ENCODE peak calls at places on chromosomes 3 and 15, in four cellular contexts. P is K562, I is H1, T is HepG2. B is an unnamed sample.

GRCh38 chr3:178304758-178305157 is 231.5 kb upstream of the KCNMB2 start:
- DNase-seq in T (no peak), P (no peak), I (no peak), B (no peak)

GRCh38 chr15:78995921-78996780 is 51.3 kb upstream of the CTSH start:
- DNase-seq in I (no peak), P (no peak), T (no peak), B (no peak)

GRCh38 chr15:68818088-68818670 is 2.5 kb downstream of the ANP32A start:
- DNase-seq in I (peak), P (peak), T (peak), B (peak)

GRCh38 chr3:71251156-71251775 is 332.3 kb downstream of the FOXP1 start:
- DNase-seq in T (peak), P (no peak), I (no peak), B (no peak)

GRCh38 chr3:142022381-142022780 is 127.0 kb downstream of the TFDP2 start:
- DNase-seq in P (peak), T (no peak), I (no peak), B (no peak)

GRCh38 chr3:184368804-184369183 is 7.3 kb downstream of the POLR2H start:
- DNase-seq in I (no peak), T (no peak), P (no peak), B (no peak)

GRCh38 chr15:82709421-82710207 is at the start of gene AP3B2:
- DNase-seq in T (peak), I (peak), P (peak), B (peak)

GRCh38 chr15:101266034-101266433 is 11.3 kb downstream of the SELENOS start:
- DNase-seq in I (no peak), T (no peak), P (no peak), B (no peak)

GRCh38 chr3:107957506-107957905 is 133.3 kb downstream of the CD47 start:
- DNase-seq in T (no peak), P (no peak), I (no peak), B (no peak)

GRCh38 chr3:56468184-56469106 is at the start of gene ERC2:
- DNase-seq in P (peak), T (peak), I (peak), B (peak)

GRCh38 chr15:37050345-37050744 is 50.0 kb downstream of the MEIS2 start:
- DNase-seq in I (no peak), P (no peak), T (no peak), B (no peak)

GRCh38 chr3:47404955-47405790 is 24.4 kb downstream of the PTPN23 start:
- DNase-seq in P (no peak), T (no peak), I (no peak), B (no peak)

GRCh38 chr3:185070491-185071335 is 82.1 kb downstream of the C3orf70 start:
- DNase-seq in P (peak), I (peak), T (peak), B (peak)

GRCh38 chr3:101124125-101124524 is 130.9 kb upstream of the ABI3BP start:
- DNase-seq in T (no peak), P (no peak), I (no peak), B (no peak)

GRCh38 chr15:74208901-74209559 is 6.4 kb upstream of the STRA6 start:
- DNase-seq in T (peak), P (peak), I (peak), B (no peak)

GRCh38 chr3:115961390-115961789 is 338.1 kb downstream of the GAP43 start:
- DNase-seq in I (no peak), P (no peak), T (no peak), B (no peak)

GRCh38 chr15:31733424-31733823 is 296.9 kb upstream of the CHRNA7 start:
- DNase-seq in T (no peak), P (no peak), I (no peak), B (no peak)

GRCh38 chr15:73748731-73749130 is 4.4 kb downstream of the INSYN1 start:
- DNase-seq in T (no peak), I (no peak), P (no peak), B (no peak)

GRCh38 chr3:42127226-42127625 is 36.1 kb downstream of the TRAK1 start:
- DNase-seq in I (no peak), T (no peak), P (no peak), B (no peak)

GRCh38 chr3:71000483-71000882 is 583.0 kb downstream of the FOXP1 start:
- DNase-seq in P (no peak), I (no peak), T (no peak), B (no peak)

GRCh38 chr3:67558429-67558828 is 96.0 kb downstream of the SUCLG2 start:
- DNase-seq in P (no peak), T (no peak), I (no peak), B (no peak)

GRCh38 chr15:81914734-81915234 is 131.0 kb downstream of the MEX3B start:
- DNase-seq in I (no peak), T (no peak), P (no peak), B (no peak)

GRCh38 chr3:72655151-72655551 is 193.1 kb downstream of the SHQ1 start:
- DNase-seq in T (no peak), I (peak), P (no peak), B (no peak)

GRCh38 chr3:186909078-186909853 is 21.1 kb upstream of the ST6GAL1 start:
- DNase-seq in T (peak), P (peak), I (no peak), B (no peak)

GRCh38 chr3:71495708-71496472 is 87.6 kb downstream of the FOXP1 start:
- DNase-seq in T (peak), P (no peak), I (no peak), B (peak)

GRCh38 chr3:60301142-60301541 is 950.1 kb downstream of the FHIT start:
- DNase-seq in T (no peak), I (no peak), P (no peak), B (no peak)

GRCh38 chr15:99123706-99124451 is 19.0 kb downstream of the SYNM start:
- DNase-seq in T (peak), P (no peak), I (no peak), B (peak)

GRCh38 chr15:40253179-40253790 is 14.4 kb downstream of the PAK6 start:
- DNase-seq in T (no peak), I (no peak), P (no peak), B (no peak)

GRCh38 chr3:54891540-54891897 is 36.3 kb downstream of the LRTM1 start:
- DNase-seq in T (peak), I (no peak), P (peak), B (peak)

GRCh38 chr3:120498947-120499346 is 48.2 kb upstream of the FSTL1 start:
- DNase-seq in P (no peak), T (no peak), I (no peak), B (no peak)

GRCh38 chr3:154089416-154090115 is 31.6 kb upstream of the ARHGEF26 start:
- DNase-seq in P (no peak), T (no peak), I (no peak), B (no peak)

GRCh38 chr3:64518950-64519349 is 168.8 kb downstream of the ADAMTS9 start:
- DNase-seq in T (no peak), P (no peak), I (no peak), B (no peak)

GRCh38 chr3:45110185-45110833 is 35.9 kb downstream of the CDCP1 start:
- DNase-seq in T (peak), I (no peak), P (no peak), B (no peak)

GRCh38 chr3:126448893-126449180 is 26.9 kb downstream of the ZXDC start:
- DNase-seq in T (no peak), P (no peak), I (no peak), B (no peak)

GRCh38 chr3:13106308-13106970 is 33.2 kb upstream of the IQSEC1 start:
- DNase-seq in T (peak), P (no peak), I (no peak), B (peak)
- TF ChIP-seq HDAC2 in T (no peak), P (no peak), I (no peak), B (no peak)

DNA sequence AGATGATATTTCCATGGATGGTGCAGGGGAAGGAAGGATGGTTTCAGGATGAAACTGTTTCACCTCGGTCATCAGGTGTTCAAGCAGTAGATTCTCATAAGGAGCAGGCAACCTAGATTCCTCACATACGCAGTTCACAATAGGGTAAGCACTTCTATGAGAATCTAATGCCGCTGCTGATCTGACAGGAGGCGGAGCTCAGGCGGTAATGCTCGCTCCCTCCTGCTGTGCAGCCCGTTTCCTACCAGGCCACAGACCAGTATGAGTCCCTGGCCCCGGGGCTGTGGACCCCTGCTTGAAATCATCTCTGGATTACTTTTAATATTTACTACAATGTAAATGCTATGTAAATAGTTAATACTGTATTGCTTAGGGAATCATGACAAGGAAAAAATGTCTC is 241.8 kb downstream of the ROBO2 start:
- DNase-seq in P (no peak), T (no peak), I (peak), B (no peak)
- TF ChIP-seq HDAC2 in P (no peak), T (no peak), I (no peak), B (no peak)

GRCh38 chr3:2268779-2269178 is 170.1 kb downstream of the CNTN4 start:
- DNase-seq in I (no peak), P (no peak), T (no peak), B (no peak)
- TF ChIP-seq HDAC2 in I (no peak), P (no peak), T (no peak), B (no peak)

DNA sequence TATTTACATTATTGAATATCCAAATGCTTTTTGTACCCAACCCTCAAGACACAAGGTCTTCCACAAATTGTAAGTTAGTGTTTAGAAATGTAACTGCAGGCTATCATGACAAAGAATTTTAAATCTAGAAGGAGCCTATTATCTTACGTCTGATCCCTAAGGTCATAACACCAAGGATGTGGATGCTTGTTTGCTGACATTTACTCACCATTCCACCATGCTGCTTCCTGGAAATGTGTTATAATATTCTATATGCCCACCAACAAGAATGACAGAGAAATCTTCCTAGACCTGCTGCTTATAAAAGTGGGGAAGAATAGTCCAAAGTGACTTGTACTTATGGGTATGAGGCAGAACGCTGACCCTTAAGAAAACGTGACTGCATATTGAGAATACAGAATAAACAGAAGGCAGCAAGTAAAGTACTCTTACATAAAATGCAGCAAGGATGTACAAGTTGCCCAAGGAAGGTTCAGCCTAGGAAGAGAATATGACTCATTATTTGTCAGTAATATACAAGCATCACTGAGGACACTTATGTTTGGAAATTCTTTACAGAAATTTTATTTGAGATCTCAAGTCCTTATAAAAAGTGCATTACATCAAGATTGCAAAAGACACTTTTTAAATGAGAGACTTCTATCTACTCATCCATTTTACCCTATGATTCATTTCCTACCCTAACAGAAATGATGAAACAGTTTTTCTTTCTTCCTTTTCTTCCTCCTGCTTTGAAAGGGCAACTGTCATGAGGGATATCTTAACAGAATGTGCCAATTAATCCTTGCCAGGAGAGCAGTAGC is 59.6 kb downstream of the ESYT3 start:
- DNase-seq in P (no peak), I (no peak), T (no peak), B (peak)
- TF ChIP-seq HDAC2 in P (no peak), I (no peak), T (no peak), B (no peak)

DNA sequence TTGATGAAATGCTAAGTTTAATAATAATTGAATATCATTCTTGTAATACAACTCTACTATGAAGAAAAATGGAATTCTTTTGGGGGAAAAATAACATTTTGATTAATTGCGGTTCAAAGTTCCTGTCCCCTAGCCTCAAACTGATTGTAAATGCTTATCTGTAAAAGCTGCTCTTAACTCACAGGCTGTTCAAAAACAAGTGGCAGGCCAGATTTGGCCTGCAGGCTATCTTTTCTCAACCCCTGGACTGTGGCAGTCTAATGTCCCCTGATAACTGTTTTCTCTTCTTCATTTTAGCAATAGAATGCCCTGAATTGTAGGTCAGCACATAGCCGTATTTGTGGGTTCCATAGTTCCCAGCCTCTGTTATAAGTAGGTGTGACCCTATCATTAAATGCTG is 23.5 kb upstream of the SAMMSON start:
- DNase-seq in I (no peak), P (no peak), T (no peak), B (no peak)
- TF ChIP-seq HDAC2 in I (no peak), P (no peak), T (no peak), B (no peak)

DNA sequence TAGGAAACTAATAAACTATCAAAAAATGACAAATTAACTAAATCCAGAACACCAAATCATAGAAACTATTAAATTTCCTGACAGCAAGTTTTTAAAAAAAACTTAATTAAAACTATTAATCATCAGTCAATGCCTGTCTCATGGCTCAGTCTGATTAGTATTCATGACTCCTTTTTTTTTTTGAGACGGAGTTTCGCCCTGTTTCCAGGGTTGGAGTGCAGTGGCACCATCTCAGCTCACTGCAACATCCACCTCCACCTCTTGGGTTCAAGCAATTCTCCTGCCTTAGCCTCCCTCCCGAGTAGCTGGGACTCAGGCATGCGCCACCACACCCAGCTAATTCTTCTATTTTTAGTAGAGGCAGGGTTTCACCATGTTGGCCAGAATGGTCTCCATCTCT is 23.9 kb downstream of the CGGBP1 start:
- DNase-seq in I (no peak), T (no peak), P (no peak), B (no peak)
- TF ChIP-seq HDAC2 in I (no peak), T (no peak), P (no peak), B (no peak)

GRCh38 chr15:50881121-50882048 is 27.1 kb upstream of the AP4E1 start:
- DNase-seq in T (peak), P (no peak), I (no peak), B (no peak)

GRCh38 chr15:50886139-50886467 is 22.4 kb upstream of the AP4E1 start:
- DNase-seq in T (no peak), P (no peak), I (no peak), B (no peak)

GRCh38 chr15:50886611-50887350 is 21.7 kb upstream of the AP4E1 start:
- DNase-seq in P (no peak), T (no peak), I (no peak), B (no peak)

GRCh38 chr15:50883903-50884302 is 24.6 kb upstream of the AP4E1 start:
- DNase-seq in T (no peak), I (no peak), P (no peak), B (peak)

GRCh38 chr15:50884583-50884982 is 23.9 kb upstream of the AP4E1 start:
- DNase-seq in P (no peak), T (no peak), I (no peak), B (no peak)
- TF ChIP-seq HDAC2 in P (no peak), T (no peak), I (no peak), B (no peak)

B was measured in A549.